ENCODE peak calls at places on chromosomes 12 and 14, in five cellular contexts. Y is epithelial cell of proximal tubule, H is fibroblast of the aortic adventitia, X is gastrocnemius medialis, J is psoas muscle. T is an unnamed sample.

GRCh38 chr14:23575086-23575485 is 3.5 kb downstream of the JPH4 start:
- DNase-seq in Y (no peak), H (no peak), X (no peak), J (no peak), T (no peak)

GRCh38 chr12:54682674-54683073 is 34.5 kb upstream of the DCD start:
- DNase-seq in Y (no peak), H (no peak), X (no peak), J (no peak), T (no peak)

GRCh38 chr14:104592292-104592672 is 12.3 kb downstream of the TMEM179 start:
- DNase-seq in Y (no peak), H (no peak), X (no peak), J (peak), T (no peak)

GRCh38 chr12:25051583-25052190 is 102.8 kb upstream of the BCAT1 start:
- DNase-seq in Y (no peak), H (no peak), X (no peak), J (no peak), T (no peak)

GRCh38 chr12:132261328-132262138 is 67.9 kb downstream of the GALNT9 start:
- DNase-seq in Y (no peak), H (no peak), X (no peak), J (no peak), T (no peak)

GRCh38 chr12:110109037-110109836 is 14.9 kb upstream of the IFT81 start:
- DNase-seq in Y (peak), H (peak), X (peak), J (peak), T (peak)

GRCh38 chr12:81644503-81644902 is 114.6 kb downstream of the PPFIA2 start:
- DNase-seq in Y (peak), H (peak), X (no peak), J (no peak), T (no peak)

GRCh38 chr14:32430326-32430725 is 101.2 kb downstream of the AKAP6 start:
- DNase-seq in Y (no peak), H (peak), X (no peak), J (no peak), T (no peak)

GRCh38 chr14:54774824-54775223 is 127.8 kb downstream of the GCH1 start:
- DNase-seq in Y (no peak), H (no peak), X (no peak), J (no peak), T (no peak)

GRCh38 chr12:124786065-124786964 is 77.3 kb downstream of the SCARB1 start:
- DNase-seq in Y (no peak), H (peak), X (peak), J (peak), T (peak)

GRCh38 chr14:59208224-59208814 is 19.9 kb downstream of the DAAM1 start:
- DNase-seq in Y (no peak), H (peak), X (no peak), J (no peak), T (peak)

GRCh38 chr12:121444842-121445202 is 44.9 kb downstream of the RNF34 start:
- DNase-seq in Y (no peak), H (no peak), X (no peak), J (no peak), T (no peak)

GRCh38 chr14:63896278-63896720 is 43.5 kb downstream of the SYNE2 start:
- DNase-seq in Y (peak), H (peak), X (peak), J (peak), T (peak)

GRCh38 chr12:57586128-57586527 is 4.9 kb upstream of the PIP4K2C start:
- DNase-seq in Y (no peak), H (no peak), X (no peak), J (no peak), T (no peak)

GRCh38 chr12:131608740-131609665 is 101.9 kb upstream of the SFSWAP start:
- DNase-seq in Y (no peak), H (peak), X (peak), J (peak), T (peak)

GRCh38 chr14:102233081-102233480 is 71.9 kb downstream of the MOK start:
- DNase-seq in Y (no peak), H (no peak), X (no peak), J (no peak), T (no peak)

GRCh38 chr12:6644903-6645302 is 2.3 kb downstream of the ACRBP start:
- DNase-seq in Y (no peak), H (peak), X (no peak), J (no peak), T (no peak)
- TF ChIP-seq CTCF in Y (peak), H (peak), X (no peak), J (peak), T (no peak)

GRCh38 chr14:78700236-78700635 is 530.1 kb downstream of the NRXN3 start:
- DNase-seq in Y (no peak), H (peak), X (no peak), J (no peak), T (no peak)
- TF ChIP-seq CTCF in Y (peak), H (no peak), X (no peak), J (no peak), T (no peak)

GRCh38 chr12:12786716-12787601 is 1.5 kb downstream of the APOLD1 start:
- DNase-seq in Y (no peak), H (peak), X (peak), J (peak), T (peak)
- TF ChIP-seq CTCF in Y (no peak), H (peak), X (peak), J (no peak), T (no peak)

GRCh38 chr12:12018454-12018853 is 52.3 kb upstream of the BCL2L14 start:
- DNase-seq in Y (no peak), H (peak), X (no peak), J (no peak), T (no peak)

GRCh38 chr12:12019881-12020280 is 50.9 kb upstream of the BCL2L14 start:
- DNase-seq in Y (no peak), H (no peak), X (no peak), J (no peak), T (no peak)

GRCh38 chr12:12017135-12017581 is 53.6 kb upstream of the BCL2L14 start:
- DNase-seq in Y (no peak), H (no peak), X (no peak), J (no peak), T (no peak)

GRCh38 chr12:12016284-12017100 is 54.2 kb upstream of the BCL2L14 start:
- DNase-seq in Y (no peak), H (no peak), X (no peak), J (no peak), T (no peak)

DNA sequence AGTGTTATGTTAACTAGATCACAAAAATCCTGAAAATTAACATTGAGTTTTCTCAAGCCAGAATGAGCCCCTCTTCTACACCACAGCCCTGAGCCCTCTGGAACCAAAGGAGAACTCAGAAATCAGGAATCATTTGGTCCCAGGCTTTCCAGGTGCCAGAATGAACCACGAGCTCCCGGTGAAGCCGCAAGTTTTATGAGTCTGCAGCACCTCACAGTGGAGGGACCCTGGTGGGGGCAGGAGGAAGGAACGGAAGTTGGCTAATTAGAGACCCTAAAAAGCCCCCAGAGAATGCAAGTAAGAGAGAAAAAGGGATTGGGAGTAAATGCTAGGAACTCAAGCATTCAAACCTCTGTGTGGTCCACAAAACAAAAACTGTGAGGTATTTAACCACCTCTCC is 52.9 kb upstream of the BCL2L14 start:
- DNase-seq in Y (no peak), H (no peak), X (no peak), J (no peak), T (no peak)
- TF ChIP-seq CTCF in Y (peak), H (peak), X (peak), J (peak), T (no peak)

GRCh38 chr14:90815817-90816662 is at the start of gene TTC7B:
- DNase-seq in Y (no peak), H (peak), X (peak), J (peak), T (no peak)
- TF ChIP-seq CTCF in Y (peak), H (peak), X (peak), J (peak), T (peak)

GRCh38 chr12:122947352-122947792 is 18.9 kb downstream of the ABCB9 start:
- DNase-seq in Y (no peak), H (no peak), X (peak), J (peak), T (no peak)

GRCh38 chr12:122948605-122949004 is 17.7 kb downstream of the ABCB9 start:
- DNase-seq in Y (no peak), H (no peak), X (no peak), J (no peak), T (no peak)

GRCh38 chr12:122945047-122945592 is 21.1 kb downstream of the ABCB9 start:
- DNase-seq in Y (no peak), H (no peak), X (no peak), J (no peak), T (no peak)

GRCh38 chr12:122944588-122944987 is 21.7 kb downstream of the ABCB9 start:
- DNase-seq in Y (no peak), H (no peak), X (no peak), J (no peak), T (no peak)

DNA sequence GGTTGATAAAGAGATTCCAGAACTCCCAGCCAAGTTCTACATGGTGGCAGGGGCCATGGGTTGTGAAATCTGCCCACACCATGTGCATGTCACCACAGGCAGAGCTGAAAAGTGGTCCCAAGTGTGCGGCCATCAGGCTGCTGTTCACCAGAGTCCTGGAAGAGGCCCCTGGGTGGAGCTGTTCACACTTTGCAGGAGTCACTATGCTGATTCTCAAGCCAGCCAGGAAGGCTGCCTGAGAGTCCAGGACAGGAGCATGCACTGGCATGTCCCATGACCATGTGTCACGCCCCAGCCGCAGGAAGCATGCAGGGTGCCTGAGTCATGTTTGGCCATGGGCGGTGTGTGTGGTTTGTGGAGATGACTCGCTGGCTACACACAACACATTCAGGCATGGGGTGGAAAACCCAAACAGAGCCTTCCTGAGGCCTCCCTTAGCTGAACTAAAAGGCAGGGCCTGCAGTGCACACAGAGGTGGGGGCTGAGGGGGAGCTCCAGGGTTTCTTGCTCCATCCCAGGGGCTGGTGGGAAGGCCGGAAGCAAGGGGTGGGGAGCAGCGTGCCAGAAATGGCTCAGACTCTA is 19.5 kb downstream of the ABCB9 start:
- DNase-seq in Y (peak), H (peak), X (peak), J (peak), T (peak)
- TF ChIP-seq CTCF in Y (peak), H (peak), X (no peak), J (peak), T (peak)

DNA sequence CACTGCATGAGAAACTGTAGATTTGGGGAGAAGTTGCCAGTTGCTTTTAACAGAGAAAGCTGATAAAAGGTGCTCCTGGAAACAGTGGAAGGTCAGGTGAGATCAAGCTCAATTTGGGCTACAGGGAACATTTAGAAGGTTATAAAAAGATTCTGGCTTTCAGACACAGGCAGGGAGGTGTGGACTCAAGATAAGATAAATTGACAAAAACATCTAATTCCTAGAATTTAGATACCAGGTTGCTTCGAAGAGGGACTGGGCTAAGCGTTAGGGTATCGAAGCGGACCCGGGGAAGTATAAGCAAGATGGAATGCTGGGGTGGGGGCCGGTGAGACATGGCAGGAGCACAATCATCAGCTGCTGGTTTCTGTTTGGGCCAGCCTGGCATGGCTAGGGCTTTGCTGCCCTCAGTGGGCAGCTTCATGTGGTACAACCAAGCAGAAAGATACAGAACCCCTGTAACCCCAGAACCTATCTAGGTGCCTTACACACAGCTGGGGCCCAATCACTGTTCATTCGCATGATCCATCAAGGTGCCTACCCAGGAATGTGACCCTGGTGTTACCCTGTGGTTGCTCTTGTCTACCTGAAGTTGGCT is 15.0 kb upstream of the CELA1 start:
- DNase-seq in Y (no peak), H (no peak), X (no peak), J (no peak), T (no peak)
- TF ChIP-seq CTCF in Y (peak), H (no peak), X (no peak), J (no peak), T (no peak)

DNA sequence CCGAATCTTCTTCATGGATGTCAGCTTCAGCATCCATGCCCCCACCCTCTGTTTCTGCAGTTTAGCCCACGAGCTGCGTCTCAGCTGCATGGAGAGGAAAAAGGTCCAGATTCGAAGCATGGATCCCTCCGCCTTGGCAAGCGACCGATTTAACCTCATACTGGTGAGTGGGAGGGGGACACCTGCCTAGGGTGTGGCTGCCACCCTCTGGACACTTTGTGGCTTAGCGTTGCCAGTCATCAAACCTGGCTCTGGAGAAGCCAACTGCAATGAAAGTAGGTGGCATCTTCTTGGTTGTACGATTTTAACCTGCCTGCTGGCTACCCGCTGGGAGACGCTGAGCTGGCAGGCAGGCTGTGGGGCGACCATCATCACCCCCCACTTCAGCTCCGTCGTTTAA is 16.7 kb downstream of the DCAF4 start:
- DNase-seq in Y (no peak), H (no peak), X (no peak), J (no peak), T (no peak)
- TF ChIP-seq CTCF in Y (peak), H (no peak), X (no peak), J (no peak), T (no peak)